ENCODE peak calls at places on chromosomes 2 and 18, in nine cellular contexts. One of them, this sample, is unnamed.
A peak's percentile ranks its signal among the peaks of the same experiment; 100 is the strongest.

GRCh38 chr2:31197166-31197565 is 20.1 kb downstream of the CAPN14 start:
- DNase-seq in psoas muscle: no peak
- DNase-seq in right cardiac atrium: no peak
- DNase-seq in mucosa of descending colon: no peak
- DNase-seq in CD4-positive, CD25-positive, alpha-beta regulatory T cell: no peak
- DNase-seq in adipocyte: no peak
- DNase-seq in aorta: no peak
- DNase-seq in adrenal gland: no peak
- DNase-seq in colonic mucosa: no peak
- DNase-seq in this sample: no peak

GRCh38 chr18:34647251-34647650 is 62.8 kb upstream of the DTNA start:
- DNase-seq in psoas muscle: no peak
- DNase-seq in right cardiac atrium: no peak
- DNase-seq in mucosa of descending colon: no peak
- DNase-seq in CD4-positive, CD25-positive, alpha-beta regulatory T cell: no peak
- DNase-seq in adipocyte: no peak
- DNase-seq in aorta: no peak
- DNase-seq in adrenal gland: no peak
- DNase-seq in colonic mucosa: no peak
- DNase-seq in this sample: no peak

GRCh38 chr2:120958623-120959366 is 223.1 kb downstream of the GLI2 start:
- DNase-seq in psoas muscle: no peak
- DNase-seq in right cardiac atrium: peak; percentile 33
- DNase-seq in mucosa of descending colon: no peak
- DNase-seq in CD4-positive, CD25-positive, alpha-beta regulatory T cell: no peak
- DNase-seq in adipocyte: peak; percentile 16
- DNase-seq in aorta: no peak
- DNase-seq in adrenal gland: no peak
- DNase-seq in colonic mucosa: peak; percentile 27
- DNase-seq in this sample: no peak

GRCh38 chr2:29021886-29022285 is 40.8 kb downstream of the TOGARAM2 start:
- DNase-seq in psoas muscle: no peak
- DNase-seq in right cardiac atrium: no peak
- DNase-seq in mucosa of descending colon: no peak
- DNase-seq in CD4-positive, CD25-positive, alpha-beta regulatory T cell: no peak
- DNase-seq in adipocyte: no peak
- DNase-seq in aorta: no peak
- DNase-seq in adrenal gland: no peak
- DNase-seq in colonic mucosa: no peak
- DNase-seq in this sample: no peak

GRCh38 chr18:48629730-48630324 is 91.0 kb downstream of the CTIF start:
- DNase-seq in psoas muscle: no peak
- DNase-seq in right cardiac atrium: no peak
- DNase-seq in mucosa of descending colon: no peak
- DNase-seq in CD4-positive, CD25-positive, alpha-beta regulatory T cell: no peak
- DNase-seq in adipocyte: peak; percentile 97
- DNase-seq in aorta: no peak
- DNase-seq in adrenal gland: peak; percentile 72
- DNase-seq in colonic mucosa: no peak
- DNase-seq in this sample: no peak

GRCh38 chr2:184646177-184646576 is 47.8 kb downstream of the ZNF804A start:
- DNase-seq in psoas muscle: no peak
- DNase-seq in right cardiac atrium: no peak
- DNase-seq in mucosa of descending colon: no peak
- DNase-seq in CD4-positive, CD25-positive, alpha-beta regulatory T cell: no peak
- DNase-seq in adipocyte: peak; percentile 73
- DNase-seq in aorta: no peak
- DNase-seq in adrenal gland: no peak
- DNase-seq in colonic mucosa: no peak
- DNase-seq in this sample: no peak

GRCh38 chr2:221097568-221097915 is 474.6 kb downstream of the EPHA4 start:
- DNase-seq in psoas muscle: no peak
- DNase-seq in right cardiac atrium: no peak
- DNase-seq in mucosa of descending colon: no peak
- DNase-seq in CD4-positive, CD25-positive, alpha-beta regulatory T cell: no peak
- DNase-seq in adipocyte: peak; percentile 16
- DNase-seq in aorta: no peak
- DNase-seq in adrenal gland: no peak
- DNase-seq in colonic mucosa: no peak
- DNase-seq in this sample: no peak

GRCh38 chr2:130933501-130933900 is 96.8 kb downstream of the ARHGEF4 start:
- DNase-seq in psoas muscle: no peak
- DNase-seq in right cardiac atrium: no peak
- DNase-seq in mucosa of descending colon: no peak
- DNase-seq in CD4-positive, CD25-positive, alpha-beta regulatory T cell: no peak
- DNase-seq in adipocyte: no peak
- DNase-seq in aorta: no peak
- DNase-seq in adrenal gland: no peak
- DNase-seq in colonic mucosa: no peak
- DNase-seq in this sample: no peak

GRCh38 chr2:226489765-226490164 is 309.9 kb downstream of the IRS1 start:
- DNase-seq in psoas muscle: no peak
- DNase-seq in right cardiac atrium: no peak
- DNase-seq in mucosa of descending colon: no peak
- DNase-seq in CD4-positive, CD25-positive, alpha-beta regulatory T cell: no peak
- DNase-seq in adipocyte: peak; percentile 61
- DNase-seq in aorta: no peak
- DNase-seq in adrenal gland: no peak
- DNase-seq in colonic mucosa: no peak
- DNase-seq in this sample: no peak

GRCh38 chr18:61820842-61821241 is 72.0 kb downstream of the RNF152 start:
- DNase-seq in psoas muscle: no peak
- DNase-seq in right cardiac atrium: no peak
- DNase-seq in mucosa of descending colon: no peak
- DNase-seq in CD4-positive, CD25-positive, alpha-beta regulatory T cell: no peak
- DNase-seq in adipocyte: no peak
- DNase-seq in aorta: no peak
- DNase-seq in adrenal gland: no peak
- DNase-seq in colonic mucosa: no peak
- DNase-seq in this sample: no peak

GRCh38 chr2:66512626-66513025 is 77.7 kb downstream of the MEIS1 start:
- DNase-seq in psoas muscle: no peak
- DNase-seq in right cardiac atrium: no peak
- DNase-seq in mucosa of descending colon: no peak
- DNase-seq in CD4-positive, CD25-positive, alpha-beta regulatory T cell: no peak
- DNase-seq in adipocyte: peak; percentile 3
- DNase-seq in aorta: no peak
- DNase-seq in adrenal gland: no peak
- DNase-seq in colonic mucosa: no peak
- DNase-seq in this sample: no peak

GRCh38 chr2:232543928-232544631 is 4.6 kb downstream of the CHRNG start:
- DNase-seq in psoas muscle: no peak
- DNase-seq in right cardiac atrium: peak; percentile 54
- DNase-seq in mucosa of descending colon: no peak
- DNase-seq in CD4-positive, CD25-positive, alpha-beta regulatory T cell: no peak
- DNase-seq in adipocyte: no peak
- DNase-seq in aorta: peak; percentile 59
- DNase-seq in adrenal gland: no peak
- DNase-seq in colonic mucosa: no peak
- DNase-seq in this sample: no peak

GRCh38 chr2:149008381-149008780 is 30.1 kb upstream of the LYPD6B start:
- DNase-seq in psoas muscle: no peak
- DNase-seq in right cardiac atrium: no peak
- DNase-seq in mucosa of descending colon: no peak
- DNase-seq in CD4-positive, CD25-positive, alpha-beta regulatory T cell: no peak
- DNase-seq in adipocyte: no peak
- DNase-seq in aorta: no peak
- DNase-seq in adrenal gland: no peak
- DNase-seq in colonic mucosa: no peak
- DNase-seq in this sample: no peak

DNA sequence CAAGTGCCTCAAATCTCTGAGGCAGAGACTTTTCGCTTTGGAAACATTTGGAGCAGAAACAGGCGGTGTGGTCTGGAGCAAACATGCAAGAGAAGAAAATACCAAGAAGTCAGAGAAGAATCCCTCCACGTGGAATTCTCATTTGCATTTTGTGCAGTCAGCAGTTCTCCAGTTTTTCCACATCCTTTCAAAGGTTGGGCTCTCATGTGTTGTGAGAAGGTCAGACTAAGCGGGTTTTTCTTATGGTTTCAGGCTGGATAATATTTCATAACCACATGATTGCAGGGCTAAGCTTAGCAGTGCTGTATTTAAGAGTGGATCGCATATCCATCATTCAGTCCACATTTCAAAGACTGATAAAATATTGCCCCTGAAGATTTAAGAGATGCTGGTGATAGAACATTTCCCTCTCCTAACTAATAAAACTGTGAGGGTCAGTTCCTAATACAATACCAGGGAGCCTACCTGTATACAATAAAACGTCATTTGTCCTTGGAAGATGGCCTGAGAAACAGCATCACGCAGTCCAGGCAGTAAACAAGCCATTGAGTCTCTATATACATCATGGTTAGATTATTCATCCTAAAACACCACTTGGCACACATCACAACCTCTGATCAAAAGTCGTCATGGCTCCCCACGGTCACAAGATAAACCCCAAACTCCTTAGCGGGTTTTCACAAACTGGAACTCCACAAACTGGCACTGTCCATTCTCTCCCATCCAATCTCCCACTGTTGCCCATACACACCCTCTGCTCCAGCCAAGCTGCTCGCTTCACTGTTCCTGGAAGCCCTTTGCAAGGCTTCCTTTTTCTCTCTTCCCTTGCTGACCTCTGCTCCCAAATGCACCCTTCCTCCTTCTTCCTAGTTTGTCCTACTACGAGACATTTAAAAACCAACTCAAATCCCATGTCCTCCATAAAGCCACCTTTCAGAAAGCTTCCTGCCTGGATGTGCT is 31.5 kb downstream of the ANKRD44 start:
- DNase-seq in psoas muscle: no peak
- DNase-seq in right cardiac atrium: no peak
- DNase-seq in mucosa of descending colon: no peak
- DNase-seq in CD4-positive, CD25-positive, alpha-beta regulatory T cell: no peak
- DNase-seq in adipocyte: peak; percentile 16
- DNase-seq in aorta: no peak
- DNase-seq in adrenal gland: no peak
- DNase-seq in colonic mucosa: no peak
- DNase-seq in this sample: no peak
- H3K4me1 ChIP-seq in psoas muscle: peaks cover 16% of the 10 kb centered on the region
- H3K4me1 ChIP-seq in right cardiac atrium: peaks cover 3% of the 10 kb centered on the region
- H3K4me1 ChIP-seq in mucosa of descending colon: no peaks in the 10 kb centered on the region
- H3K4me1 ChIP-seq in CD4-positive, CD25-positive, alpha-beta regulatory T cell: peaks cover 72% of the 10 kb centered on the region
- H3K4me1 ChIP-seq in adipocyte: no peaks in the 10 kb centered on the region
- H3K4me1 ChIP-seq in aorta: no peaks in the 10 kb centered on the region
- H3K4me1 ChIP-seq in adrenal gland: peaks cover 30% of the 10 kb centered on the region
- H3K4me1 ChIP-seq in colonic mucosa: no peaks in the 10 kb centered on the region
- H3K4me1 ChIP-seq in this sample: peaks cover 82% of the 10 kb centered on the region

DNA sequence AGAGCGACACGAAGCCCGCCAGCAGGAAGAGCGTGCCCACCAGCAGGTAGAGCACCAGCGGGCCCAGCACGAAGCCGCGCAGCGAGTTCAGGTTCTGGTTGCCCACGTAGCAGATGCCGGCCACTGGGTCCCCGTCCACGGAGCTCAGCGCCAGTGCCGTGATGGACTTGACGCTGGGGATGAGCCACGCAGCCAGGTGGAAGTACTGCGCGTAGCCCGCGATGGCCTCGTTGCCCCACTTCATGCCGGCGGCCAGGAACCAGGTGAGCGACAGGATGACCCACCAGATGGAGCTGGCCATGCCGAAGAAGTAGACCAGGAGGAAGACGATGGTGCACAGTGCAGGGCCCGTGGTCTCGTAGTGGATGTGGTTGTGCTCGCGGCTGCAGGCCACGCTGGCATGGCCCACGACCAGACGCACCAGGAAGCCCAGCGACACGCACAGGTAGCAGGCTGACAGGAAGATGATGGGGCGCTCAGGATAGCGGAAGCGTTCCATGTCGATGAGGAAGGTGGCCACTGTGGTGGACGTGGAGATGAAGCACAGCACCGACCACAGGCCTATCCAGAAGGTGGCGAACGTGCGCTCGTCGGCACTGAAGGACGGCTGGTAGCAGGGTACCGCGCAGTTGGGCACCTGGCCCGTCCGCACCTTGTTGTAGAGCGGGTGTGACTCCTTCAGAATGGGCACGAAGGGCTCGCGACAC is 2.1 kb downstream of the FZD5 start:
- DNase-seq in psoas muscle: peak; percentile 28
- DNase-seq in right cardiac atrium: peak; percentile 74
- DNase-seq in mucosa of descending colon: peak; percentile 79
- DNase-seq in CD4-positive, CD25-positive, alpha-beta regulatory T cell: peak; percentile 22
- DNase-seq in adipocyte: peak; percentile 27
- DNase-seq in aorta: peak; percentile 81
- DNase-seq in adrenal gland: peak; percentile 72
- DNase-seq in colonic mucosa: peak; percentile 74
- DNase-seq in this sample: no peak
- H3K4me1 ChIP-seq in psoas muscle: peaks cover 30% of the 10 kb centered on the region
- H3K4me1 ChIP-seq in right cardiac atrium: no peaks in the 10 kb centered on the region
- H3K4me1 ChIP-seq in mucosa of descending colon: peaks cover 32% of the 10 kb centered on the region
- H3K4me1 ChIP-seq in CD4-positive, CD25-positive, alpha-beta regulatory T cell: peaks cover 44% of the 10 kb centered on the region
- H3K4me1 ChIP-seq in adipocyte: peaks cover 42% of the 10 kb centered on the region
- H3K4me1 ChIP-seq in aorta: no peaks in the 10 kb centered on the region
- H3K4me1 ChIP-seq in adrenal gland: peaks cover 46% of the 10 kb centered on the region
- H3K4me1 ChIP-seq in colonic mucosa: peaks cover 9% of the 10 kb centered on the region
- H3K4me1 ChIP-seq in this sample: peaks cover 21% of the 10 kb centered on the region

GRCh38 chr18:9828794-9829712 is 56.7 kb upstream of the TXNDC2 start:
- DNase-seq in psoas muscle: no peak
- DNase-seq in right cardiac atrium: no peak
- DNase-seq in mucosa of descending colon: no peak
- DNase-seq in CD4-positive, CD25-positive, alpha-beta regulatory T cell: no peak
- DNase-seq in adipocyte: no peak
- DNase-seq in aorta: no peak
- DNase-seq in adrenal gland: no peak
- DNase-seq in colonic mucosa: no peak
- DNase-seq in this sample: no peak
- H3K4me1 ChIP-seq in psoas muscle: peaks cover 24% of the 10 kb centered on the region
- H3K4me1 ChIP-seq in right cardiac atrium: peaks cover 13% of the 10 kb centered on the region
- H3K4me1 ChIP-seq in mucosa of descending colon: peaks cover 17% of the 10 kb centered on the region
- H3K4me1 ChIP-seq in CD4-positive, CD25-positive, alpha-beta regulatory T cell: no peaks in the 10 kb centered on the region
- H3K4me1 ChIP-seq in adipocyte: peaks cover 37% of the 10 kb centered on the region
- H3K4me1 ChIP-seq in aorta: peaks cover 11% of the 10 kb centered on the region
- H3K4me1 ChIP-seq in adrenal gland: peaks cover 51% of the 10 kb centered on the region
- H3K4me1 ChIP-seq in colonic mucosa: peaks cover 7% of the 10 kb centered on the region
- H3K4me1 ChIP-seq in this sample: no peaks in the 10 kb centered on the region

GRCh38 chr2:152406119-152406835 is 71.3 kb downstream of the FMNL2 start:
- DNase-seq in psoas muscle: no peak
- DNase-seq in right cardiac atrium: no peak
- DNase-seq in mucosa of descending colon: no peak
- DNase-seq in CD4-positive, CD25-positive, alpha-beta regulatory T cell: no peak
- DNase-seq in adipocyte: no peak
- DNase-seq in aorta: no peak
- DNase-seq in adrenal gland: no peak
- DNase-seq in colonic mucosa: no peak
- DNase-seq in this sample: no peak
- H3K4me1 ChIP-seq in psoas muscle: peaks cover 76% of the 10 kb centered on the region
- H3K4me1 ChIP-seq in right cardiac atrium: peaks cover 4% of the 10 kb centered on the region
- H3K4me1 ChIP-seq in mucosa of descending colon: no peaks in the 10 kb centered on the region
- H3K4me1 ChIP-seq in CD4-positive, CD25-positive, alpha-beta regulatory T cell: no peaks in the 10 kb centered on the region
- H3K4me1 ChIP-seq in adipocyte: peaks cover 33% of the 10 kb centered on the region
- H3K4me1 ChIP-seq in aorta: peaks cover 18% of the 10 kb centered on the region
- H3K4me1 ChIP-seq in adrenal gland: peaks cover 75% of the 10 kb centered on the region
- H3K4me1 ChIP-seq in colonic mucosa: peaks cover 4% of the 10 kb centered on the region
- H3K4me1 ChIP-seq in this sample: no peaks in the 10 kb centered on the region